ENCODE peak calls at places on chromosomes 4 and X, in five cellular contexts. One of them, this sample, is unnamed.

GRCh38 chrX:41984628-41985027 is 61.3 kb upstream of the CASK start:
- DNase-seq in RWPE1: peak
- DNase-seq in naive thymus-derived CD4-positive, alpha-beta T cell: no peak
- DNase-seq in tibial nerve: no peak
- DNase-seq in CD4-positive, CD25-positive, alpha-beta regulatory T cell: no peak
- DNase-seq in this sample: no peak

GRCh38 chrX:116239944-116240391 is 69.4 kb downstream of the AGTR2 start:
- DNase-seq in naive thymus-derived CD4-positive, alpha-beta T cell: no peak
- DNase-seq in tibial nerve: no peak
- DNase-seq in RWPE1: peak
- DNase-seq in CD4-positive, CD25-positive, alpha-beta regulatory T cell: no peak
- DNase-seq in this sample: no peak

GRCh38 chr4:1723131-1723801 is 1.9 kb downstream of the TACC3 start:
- DNase-seq in tibial nerve: no peak
- DNase-seq in RWPE1: no peak
- DNase-seq in naive thymus-derived CD4-positive, alpha-beta T cell: peak
- DNase-seq in CD4-positive, CD25-positive, alpha-beta regulatory T cell: peak
- DNase-seq in this sample: no peak

GRCh38 chr4:27020203-27020602 is 159.6 kb downstream of the STIM2 start:
- DNase-seq in tibial nerve: no peak
- DNase-seq in naive thymus-derived CD4-positive, alpha-beta T cell: no peak
- DNase-seq in RWPE1: no peak
- DNase-seq in CD4-positive, CD25-positive, alpha-beta regulatory T cell: no peak
- DNase-seq in this sample: no peak

GRCh38 chrX:67555578-67556203 is 11.9 kb downstream of the AR start:
- DNase-seq in CD4-positive, CD25-positive, alpha-beta regulatory T cell: peak
- DNase-seq in RWPE1: no peak
- DNase-seq in naive thymus-derived CD4-positive, alpha-beta T cell: no peak
- DNase-seq in tibial nerve: no peak
- DNase-seq in this sample: no peak

GRCh38 chrX:17546356-17546755 is 171.4 kb downstream of the NHS start:
- DNase-seq in CD4-positive, CD25-positive, alpha-beta regulatory T cell: no peak
- DNase-seq in tibial nerve: no peak
- DNase-seq in naive thymus-derived CD4-positive, alpha-beta T cell: no peak
- DNase-seq in RWPE1: no peak
- DNase-seq in this sample: no peak

GRCh38 chr4:10050171-10051120 is 29.1 kb upstream of the SLC2A9 start:
- DNase-seq in CD4-positive, CD25-positive, alpha-beta regulatory T cell: no peak
- DNase-seq in naive thymus-derived CD4-positive, alpha-beta T cell: no peak
- DNase-seq in tibial nerve: no peak
- DNase-seq in RWPE1: no peak
- DNase-seq in this sample: no peak

GRCh38 chr4:141711211-141711610 is 74.8 kb downstream of the IL15 start:
- DNase-seq in tibial nerve: peak
- DNase-seq in CD4-positive, CD25-positive, alpha-beta regulatory T cell: peak
- DNase-seq in RWPE1: no peak
- DNase-seq in naive thymus-derived CD4-positive, alpha-beta T cell: no peak
- DNase-seq in this sample: no peak

GRCh38 chr4:147772056-147772455 is 40.2 kb downstream of the ARHGAP10 start:
- DNase-seq in RWPE1: no peak
- DNase-seq in CD4-positive, CD25-positive, alpha-beta regulatory T cell: no peak
- DNase-seq in naive thymus-derived CD4-positive, alpha-beta T cell: no peak
- DNase-seq in tibial nerve: no peak
- DNase-seq in this sample: no peak

GRCh38 chr4:112817933-112818921 is 181.3 kb downstream of the LARP7 start:
- DNase-seq in naive thymus-derived CD4-positive, alpha-beta T cell: peak
- DNase-seq in tibial nerve: peak
- DNase-seq in RWPE1: peak
- DNase-seq in CD4-positive, CD25-positive, alpha-beta regulatory T cell: peak
- DNase-seq in this sample: no peak

GRCh38 chrX:107672955-107673378 is 44.7 kb downstream of the PRPS1 start:
- DNase-seq in naive thymus-derived CD4-positive, alpha-beta T cell: peak
- DNase-seq in RWPE1: peak
- DNase-seq in CD4-positive, CD25-positive, alpha-beta regulatory T cell: peak
- DNase-seq in tibial nerve: peak
- DNase-seq in this sample: peak

GRCh38 chrX:110183314-110183713 is 134.6 kb downstream of the AMMECR1 start:
- DNase-seq in tibial nerve: no peak
- DNase-seq in naive thymus-derived CD4-positive, alpha-beta T cell: no peak
- DNase-seq in RWPE1: no peak
- DNase-seq in CD4-positive, CD25-positive, alpha-beta regulatory T cell: no peak
- DNase-seq in this sample: no peak

GRCh38 chrX:10041383-10041782 is 74.2 kb downstream of the CLDN34 start:
- DNase-seq in tibial nerve: no peak
- DNase-seq in CD4-positive, CD25-positive, alpha-beta regulatory T cell: no peak
- DNase-seq in naive thymus-derived CD4-positive, alpha-beta T cell: no peak
- DNase-seq in RWPE1: no peak
- DNase-seq in this sample: no peak

GRCh38 chr4:14681330-14681729 is 321.0 kb upstream of the CPEB2 start:
- DNase-seq in tibial nerve: no peak
- DNase-seq in CD4-positive, CD25-positive, alpha-beta regulatory T cell: no peak
- DNase-seq in RWPE1: no peak
- DNase-seq in naive thymus-derived CD4-positive, alpha-beta T cell: no peak
- DNase-seq in this sample: no peak
- H3K27ac ChIP-seq in tibial nerve: no peak
- H3K27ac ChIP-seq in CD4-positive, CD25-positive, alpha-beta regulatory T cell: no peak
- H3K27ac ChIP-seq in RWPE1: no peak
- H3K27ac ChIP-seq in naive thymus-derived CD4-positive, alpha-beta T cell: no peak
- H3K27ac ChIP-seq in this sample: no peak

GRCh38 chr4:87019243-87019817 is 84.5 kb downstream of the AFF1 start:
- DNase-seq in RWPE1: no peak
- DNase-seq in naive thymus-derived CD4-positive, alpha-beta T cell: no peak
- DNase-seq in CD4-positive, CD25-positive, alpha-beta regulatory T cell: no peak
- DNase-seq in tibial nerve: no peak
- DNase-seq in this sample: no peak
- H3K27ac ChIP-seq in RWPE1: no peak
- H3K27ac ChIP-seq in naive thymus-derived CD4-positive, alpha-beta T cell: no peak
- H3K27ac ChIP-seq in CD4-positive, CD25-positive, alpha-beta regulatory T cell: no peak
- H3K27ac ChIP-seq in tibial nerve: peak
- H3K27ac ChIP-seq in this sample: no peak

DNA sequence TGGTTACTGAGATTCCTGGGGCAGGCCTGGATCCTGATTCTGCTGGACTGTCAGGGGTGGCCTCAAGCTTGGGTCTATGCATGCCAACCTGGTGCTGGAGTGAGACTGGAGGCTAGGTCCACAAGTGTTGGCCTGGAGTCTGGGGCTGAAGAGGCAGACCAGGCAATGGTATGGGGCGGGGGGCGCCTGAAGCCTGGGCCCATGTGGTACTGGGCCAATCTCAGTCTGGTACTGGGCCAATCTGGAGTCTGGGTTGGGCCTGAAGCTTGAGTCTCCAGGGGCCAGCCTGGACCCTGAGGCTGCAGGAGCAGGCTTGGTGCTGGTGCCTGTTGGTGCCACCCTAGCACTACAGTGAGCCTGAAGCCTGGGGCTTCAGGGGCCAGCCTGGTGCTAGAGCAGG is 108.9 kb upstream of the ZCCHC13 start:
- DNase-seq in RWPE1: no peak
- DNase-seq in CD4-positive, CD25-positive, alpha-beta regulatory T cell: no peak
- DNase-seq in naive thymus-derived CD4-positive, alpha-beta T cell: no peak
- DNase-seq in tibial nerve: no peak
- DNase-seq in this sample: no peak
- H3K27ac ChIP-seq in RWPE1: no peak
- H3K27ac ChIP-seq in CD4-positive, CD25-positive, alpha-beta regulatory T cell: no peak
- H3K27ac ChIP-seq in naive thymus-derived CD4-positive, alpha-beta T cell: no peak
- H3K27ac ChIP-seq in tibial nerve: no peak
- H3K27ac ChIP-seq in this sample: no peak

GRCh38 chr4:40845136-40845910 is 95.6 kb downstream of the NSUN7 start:
- DNase-seq in CD4-positive, CD25-positive, alpha-beta regulatory T cell: no peak
- DNase-seq in RWPE1: no peak
- DNase-seq in tibial nerve: no peak
- DNase-seq in naive thymus-derived CD4-positive, alpha-beta T cell: no peak
- DNase-seq in this sample: no peak

GRCh38 chr4:40844261-40844660 is 94.5 kb downstream of the NSUN7 start:
- DNase-seq in naive thymus-derived CD4-positive, alpha-beta T cell: no peak
- DNase-seq in tibial nerve: no peak
- DNase-seq in RWPE1: no peak
- DNase-seq in CD4-positive, CD25-positive, alpha-beta regulatory T cell: no peak
- DNase-seq in this sample: no peak

GRCh38 chr4:40848981-40849380 is 99.2 kb downstream of the NSUN7 start:
- DNase-seq in naive thymus-derived CD4-positive, alpha-beta T cell: no peak
- DNase-seq in tibial nerve: no peak
- DNase-seq in CD4-positive, CD25-positive, alpha-beta regulatory T cell: no peak
- DNase-seq in RWPE1: no peak
- DNase-seq in this sample: no peak

GRCh38 chr4:40848251-40848650 is 98.5 kb downstream of the NSUN7 start:
- DNase-seq in RWPE1: no peak
- DNase-seq in naive thymus-derived CD4-positive, alpha-beta T cell: no peak
- DNase-seq in CD4-positive, CD25-positive, alpha-beta regulatory T cell: no peak
- DNase-seq in tibial nerve: no peak
- DNase-seq in this sample: no peak

GRCh38 chr4:40846556-40846955 is 96.8 kb downstream of the NSUN7 start:
- DNase-seq in tibial nerve: no peak
- DNase-seq in RWPE1: no peak
- DNase-seq in CD4-positive, CD25-positive, alpha-beta regulatory T cell: no peak
- DNase-seq in naive thymus-derived CD4-positive, alpha-beta T cell: no peak
- DNase-seq in this sample: no peak
- H3K27ac ChIP-seq in tibial nerve: no peak
- H3K27ac ChIP-seq in RWPE1: no peak
- H3K27ac ChIP-seq in CD4-positive, CD25-positive, alpha-beta regulatory T cell: no peak
- H3K27ac ChIP-seq in naive thymus-derived CD4-positive, alpha-beta T cell: no peak
- H3K27ac ChIP-seq in this sample: no peak

GRCh38 chr4:145280541-145280940 is 100.2 kb upstream of the OTUD4 start:
- DNase-seq in tibial nerve: no peak
- DNase-seq in CD4-positive, CD25-positive, alpha-beta regulatory T cell: no peak
- DNase-seq in naive thymus-derived CD4-positive, alpha-beta T cell: no peak
- DNase-seq in RWPE1: no peak
- DNase-seq in this sample: no peak

GRCh38 chr4:145281224-145281623 is 100.8 kb upstream of the OTUD4 start:
- DNase-seq in RWPE1: no peak
- DNase-seq in tibial nerve: no peak
- DNase-seq in CD4-positive, CD25-positive, alpha-beta regulatory T cell: no peak
- DNase-seq in naive thymus-derived CD4-positive, alpha-beta T cell: no peak
- DNase-seq in this sample: no peak

GRCh38 chr4:145276044-145276443 is 95.7 kb upstream of the OTUD4 start:
- DNase-seq in tibial nerve: no peak
- DNase-seq in CD4-positive, CD25-positive, alpha-beta regulatory T cell: no peak
- DNase-seq in RWPE1: no peak
- DNase-seq in naive thymus-derived CD4-positive, alpha-beta T cell: no peak
- DNase-seq in this sample: no peak

GRCh38 chr4:145279122-145279960 is 99.0 kb upstream of the OTUD4 start:
- DNase-seq in CD4-positive, CD25-positive, alpha-beta regulatory T cell: no peak
- DNase-seq in RWPE1: peak
- DNase-seq in tibial nerve: no peak
- DNase-seq in naive thymus-derived CD4-positive, alpha-beta T cell: no peak
- DNase-seq in this sample: no peak

DNA sequence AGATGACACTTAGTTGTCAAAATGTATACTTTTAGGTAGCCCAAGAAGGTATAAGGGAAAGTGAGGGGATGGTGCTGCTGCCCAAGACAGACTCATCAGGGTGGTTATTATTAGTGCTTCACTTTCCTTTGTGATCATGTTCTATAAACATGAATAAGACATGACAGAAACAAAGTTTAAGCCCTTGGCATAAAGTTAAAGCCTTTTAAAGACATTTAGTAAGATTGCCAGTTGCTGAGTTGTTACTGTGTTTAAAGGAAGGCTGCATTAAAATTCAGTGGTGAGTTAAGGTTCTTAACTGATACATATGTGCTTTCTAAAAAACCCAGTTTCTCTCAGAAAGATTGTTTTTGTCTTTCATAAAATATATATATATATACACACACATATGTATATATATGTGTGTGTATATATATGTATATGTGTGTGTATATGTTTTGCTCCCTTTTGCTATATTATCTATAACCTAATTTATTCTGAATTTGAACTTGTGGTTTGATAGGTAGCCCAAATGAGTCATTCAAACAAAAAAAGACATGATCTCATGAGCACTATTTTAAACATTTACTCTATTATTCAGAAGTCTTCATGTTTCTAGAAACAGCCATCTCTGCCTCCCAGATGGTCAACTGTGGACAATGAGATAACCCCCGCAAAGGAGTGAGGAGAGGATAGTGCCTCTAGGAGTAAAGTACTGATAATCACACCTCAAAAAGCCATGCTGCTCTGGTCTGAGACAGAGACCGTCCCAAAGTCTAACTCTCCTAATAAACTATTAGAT is 98.1 kb upstream of the OTUD4 start:
- DNase-seq in tibial nerve: no peak
- DNase-seq in CD4-positive, CD25-positive, alpha-beta regulatory T cell: no peak
- DNase-seq in naive thymus-derived CD4-positive, alpha-beta T cell: no peak
- DNase-seq in RWPE1: peak
- DNase-seq in this sample: no peak
- H3K27ac ChIP-seq in tibial nerve: no peak
- H3K27ac ChIP-seq in CD4-positive, CD25-positive, alpha-beta regulatory T cell: no peak
- H3K27ac ChIP-seq in naive thymus-derived CD4-positive, alpha-beta T cell: no peak
- H3K27ac ChIP-seq in RWPE1: no peak
- H3K27ac ChIP-seq in this sample: no peak